ENCODE peak calls at places on chromosome 12, in eight cellular contexts. One of them, this sample, is unnamed.

GRCh38 chr12:46303039-46303666 is 34.3 kb upstream of the SLC38A1 start:
- DNase-seq in PC-3: peak; percentile 60
- DNase-seq in endothelial cell of umbilical vein: peak; percentile 35
- DNase-seq in WERI-Rb-1: peak; percentile 41
- DNase-seq in fibroblast of lung: peak; percentile 57
- DNase-seq in astrocyte: peak; percentile 8
- DNase-seq in left ventricle myocardium inferior: no peak
- DNase-seq in CD8-positive, alpha-beta memory T cell: peak; percentile 18
- DNase-seq in this sample: no peak

GRCh38 chr12:79415754-79416435 is 274.9 kb downstream of the PAWR start:
- DNase-seq in PC-3: peak; percentile 91
- DNase-seq in endothelial cell of umbilical vein: no peak
- DNase-seq in WERI-Rb-1: no peak
- DNase-seq in fibroblast of lung: peak; percentile 42
- DNase-seq in astrocyte: peak; percentile 70
- DNase-seq in left ventricle myocardium inferior: no peak
- DNase-seq in CD8-positive, alpha-beta memory T cell: no peak
- DNase-seq in this sample: peak; percentile 10

GRCh38 chr12:6273931-6274687 is 36.4 kb upstream of the PLEKHG6 start:
- DNase-seq in PC-3: peak; percentile 61
- DNase-seq in endothelial cell of umbilical vein: peak; percentile 93
- DNase-seq in WERI-Rb-1: no peak
- DNase-seq in fibroblast of lung: no peak
- DNase-seq in astrocyte: no peak
- DNase-seq in left ventricle myocardium inferior: no peak
- DNase-seq in CD8-positive, alpha-beta memory T cell: no peak
- DNase-seq in this sample: no peak

GRCh38 chr12:7994731-7995205 is 37.7 kb upstream of the FOXJ2 start:
- DNase-seq in PC-3: peak; percentile 89
- DNase-seq in endothelial cell of umbilical vein: no peak
- DNase-seq in WERI-Rb-1: no peak
- DNase-seq in fibroblast of lung: peak; percentile 95
- DNase-seq in astrocyte: peak; percentile 95
- DNase-seq in left ventricle myocardium inferior: no peak
- DNase-seq in CD8-positive, alpha-beta memory T cell: no peak
- DNase-seq in this sample: peak; percentile 45

GRCh38 chr12:89571481-89572190 is 45.8 kb upstream of the POC1B start:
- DNase-seq in PC-3: no peak
- DNase-seq in endothelial cell of umbilical vein: no peak
- DNase-seq in WERI-Rb-1: no peak
- DNase-seq in fibroblast of lung: peak; percentile 69
- DNase-seq in astrocyte: peak; percentile 22
- DNase-seq in left ventricle myocardium inferior: no peak
- DNase-seq in CD8-positive, alpha-beta memory T cell: no peak
- DNase-seq in this sample: peak; percentile 60

GRCh38 chr12:116861331-116861730 is 19.9 kb downstream of the HRK start:
- DNase-seq in PC-3: peak; percentile 54
- DNase-seq in endothelial cell of umbilical vein: no peak
- DNase-seq in WERI-Rb-1: no peak
- DNase-seq in fibroblast of lung: peak; percentile 57
- DNase-seq in astrocyte: peak; percentile 72
- DNase-seq in left ventricle myocardium inferior: peak; percentile 52
- DNase-seq in CD8-positive, alpha-beta memory T cell: no peak
- DNase-seq in this sample: peak; percentile 74

GRCh38 chr12:93880853-93881522 is 203.8 kb downstream of the CRADD start:
- DNase-seq in PC-3: no peak
- DNase-seq in endothelial cell of umbilical vein: no peak
- DNase-seq in WERI-Rb-1: no peak
- DNase-seq in fibroblast of lung: no peak
- DNase-seq in astrocyte: no peak
- DNase-seq in left ventricle myocardium inferior: no peak
- DNase-seq in CD8-positive, alpha-beta memory T cell: no peak
- DNase-seq in this sample: no peak

GRCh38 chr12:58757422-58757821 is 162.9 kb downstream of the LRIG3 start:
- DNase-seq in PC-3: peak; percentile 9
- DNase-seq in endothelial cell of umbilical vein: peak; percentile 89
- DNase-seq in WERI-Rb-1: no peak
- DNase-seq in fibroblast of lung: peak; percentile 92
- DNase-seq in astrocyte: peak; percentile 96
- DNase-seq in left ventricle myocardium inferior: no peak
- DNase-seq in CD8-positive, alpha-beta memory T cell: no peak
- DNase-seq in this sample: peak; percentile 33

GRCh38 chr12:9940370-9940769 is 8.2 kb upstream of the CLEC2A start:
- DNase-seq in PC-3: peak; percentile 35
- DNase-seq in endothelial cell of umbilical vein: peak; percentile 37
- DNase-seq in WERI-Rb-1: no peak
- DNase-seq in fibroblast of lung: peak; percentile 17
- DNase-seq in astrocyte: no peak
- DNase-seq in left ventricle myocardium inferior: no peak
- DNase-seq in CD8-positive, alpha-beta memory T cell: no peak
- DNase-seq in this sample: no peak

GRCh38 chr12:132736913-132737312 is 24.7 kb downstream of the ANKLE2 start:
- DNase-seq in PC-3: no peak
- DNase-seq in endothelial cell of umbilical vein: no peak
- DNase-seq in WERI-Rb-1: no peak
- DNase-seq in fibroblast of lung: no peak
- DNase-seq in astrocyte: no peak
- DNase-seq in left ventricle myocardium inferior: no peak
- DNase-seq in CD8-positive, alpha-beta memory T cell: no peak
- DNase-seq in this sample: no peak

GRCh38 chr12:132739600-132740312 is 21.9 kb downstream of the ANKLE2 start:
- DNase-seq in PC-3: no peak
- DNase-seq in endothelial cell of umbilical vein: no peak
- DNase-seq in WERI-Rb-1: no peak
- DNase-seq in fibroblast of lung: no peak
- DNase-seq in astrocyte: no peak
- DNase-seq in left ventricle myocardium inferior: no peak
- DNase-seq in CD8-positive, alpha-beta memory T cell: no peak
- DNase-seq in this sample: no peak

GRCh38 chr12:132735496-132735895 is 24.9 kb downstream of the PGAM5 start:
- DNase-seq in PC-3: no peak
- DNase-seq in endothelial cell of umbilical vein: no peak
- DNase-seq in WERI-Rb-1: no peak
- DNase-seq in fibroblast of lung: no peak
- DNase-seq in astrocyte: no peak
- DNase-seq in left ventricle myocardium inferior: no peak
- DNase-seq in CD8-positive, alpha-beta memory T cell: no peak
- DNase-seq in this sample: no peak

GRCh38 chr12:132734206-132734605 is 23.6 kb downstream of the PGAM5 start:
- DNase-seq in PC-3: no peak
- DNase-seq in endothelial cell of umbilical vein: no peak
- DNase-seq in WERI-Rb-1: no peak
- DNase-seq in fibroblast of lung: no peak
- DNase-seq in astrocyte: no peak
- DNase-seq in left ventricle myocardium inferior: no peak
- DNase-seq in CD8-positive, alpha-beta memory T cell: no peak
- DNase-seq in this sample: no peak

DNA sequence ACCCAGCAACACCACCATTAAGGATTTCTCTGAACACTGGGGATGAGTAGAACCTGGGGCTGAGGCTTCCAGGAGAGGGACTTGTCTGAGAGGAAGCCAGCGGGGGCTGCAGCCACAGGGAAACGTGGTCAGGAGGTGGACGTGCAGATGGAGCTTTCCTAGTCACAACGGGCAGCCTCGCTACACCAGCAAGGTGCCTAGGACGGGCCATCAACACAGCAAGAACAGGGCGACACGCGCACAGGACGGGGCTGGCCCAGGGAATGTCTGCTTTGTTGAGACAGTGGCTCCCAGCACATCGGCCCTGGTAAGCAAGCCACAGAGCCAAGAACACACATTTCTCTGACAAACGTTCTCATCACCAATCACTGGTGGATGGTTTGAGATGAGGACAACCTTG is 25.3 kb downstream of the ANKLE2 start:
- DNase-seq in PC-3: no peak
- DNase-seq in endothelial cell of umbilical vein: no peak
- DNase-seq in WERI-Rb-1: no peak
- DNase-seq in fibroblast of lung: no peak
- DNase-seq in astrocyte: no peak
- DNase-seq in left ventricle myocardium inferior: no peak
- DNase-seq in CD8-positive, alpha-beta memory T cell: no peak
- DNase-seq in this sample: no peak
- H3K36me3 ChIP-seq in PC-3: peaks cover 78% of the 10 kb centered on the region
- H3K36me3 ChIP-seq in endothelial cell of umbilical vein: peaks cover 64% of the 10 kb centered on the region
- H3K36me3 ChIP-seq in WERI-Rb-1: peaks cover 74% of the 10 kb centered on the region
- H3K36me3 ChIP-seq in fibroblast of lung: peaks cover 50% of the 10 kb centered on the region
- H3K36me3 ChIP-seq in astrocyte: peaks cover 66% of the 10 kb centered on the region
- H3K36me3 ChIP-seq in left ventricle myocardium inferior: peaks cover 87% of the 10 kb centered on the region
- H3K36me3 ChIP-seq in CD8-positive, alpha-beta memory T cell: peaks cover 62% of the 10 kb centered on the region
- H3K36me3 ChIP-seq in this sample: peaks cover 83% of the 10 kb centered on the region

GRCh38 chr12:19778111-19778688 is 338.9 kb downstream of the AEBP2 start:
- DNase-seq in PC-3: no peak
- DNase-seq in endothelial cell of umbilical vein: peak; percentile 75
- DNase-seq in WERI-Rb-1: no peak
- DNase-seq in fibroblast of lung: peak; percentile 34
- DNase-seq in astrocyte: peak; percentile 57
- DNase-seq in left ventricle myocardium inferior: no peak
- DNase-seq in CD8-positive, alpha-beta memory T cell: no peak
- DNase-seq in this sample: no peak

GRCh38 chr12:19775241-19775640 is 335.9 kb downstream of the AEBP2 start:
- DNase-seq in PC-3: no peak
- DNase-seq in endothelial cell of umbilical vein: no peak
- DNase-seq in WERI-Rb-1: no peak
- DNase-seq in fibroblast of lung: no peak
- DNase-seq in astrocyte: no peak
- DNase-seq in left ventricle myocardium inferior: no peak
- DNase-seq in CD8-positive, alpha-beta memory T cell: no peak
- DNase-seq in this sample: no peak

GRCh38 chr12:19779393-19780056 is 340.2 kb downstream of the AEBP2 start:
- DNase-seq in PC-3: no peak
- DNase-seq in endothelial cell of umbilical vein: no peak
- DNase-seq in WERI-Rb-1: no peak
- DNase-seq in fibroblast of lung: no peak
- DNase-seq in astrocyte: peak; percentile 46
- DNase-seq in left ventricle myocardium inferior: peak; percentile 36
- DNase-seq in CD8-positive, alpha-beta memory T cell: no peak
- DNase-seq in this sample: no peak

GRCh38 chr12:19780460-19780859 is 341.2 kb downstream of the AEBP2 start:
- DNase-seq in PC-3: no peak
- DNase-seq in endothelial cell of umbilical vein: no peak
- DNase-seq in WERI-Rb-1: no peak
- DNase-seq in fibroblast of lung: no peak
- DNase-seq in astrocyte: no peak
- DNase-seq in left ventricle myocardium inferior: no peak
- DNase-seq in CD8-positive, alpha-beta memory T cell: no peak
- DNase-seq in this sample: no peak

GRCh38 chr12:19778822-19779221 is 339.5 kb downstream of the AEBP2 start:
- DNase-seq in PC-3: no peak
- DNase-seq in endothelial cell of umbilical vein: peak; percentile 47
- DNase-seq in WERI-Rb-1: no peak
- DNase-seq in fibroblast of lung: no peak
- DNase-seq in astrocyte: no peak
- DNase-seq in left ventricle myocardium inferior: no peak
- DNase-seq in CD8-positive, alpha-beta memory T cell: no peak
- DNase-seq in this sample: no peak
- H3K4me3 ChIP-seq in PC-3: no peak overlapping the region
- H3K4me3 ChIP-seq in endothelial cell of umbilical vein: no peak overlapping the region
- H3K4me3 ChIP-seq in WERI-Rb-1: no peak overlapping the region
- H3K4me3 ChIP-seq in fibroblast of lung: no peak overlapping the region
- H3K4me3 ChIP-seq in astrocyte: no peak overlapping the region
- H3K4me3 ChIP-seq in left ventricle myocardium inferior: peak overlapping the region; percentile 22
- H3K4me3 ChIP-seq in CD8-positive, alpha-beta memory T cell: no peak overlapping the region
- H3K4me3 ChIP-seq in this sample: no peak overlapping the region

GRCh38 chr12:3246253-3246652 is 169.1 kb downstream of the TSPAN9 start:
- DNase-seq in PC-3: no peak
- DNase-seq in endothelial cell of umbilical vein: peak; percentile 7
- DNase-seq in WERI-Rb-1: no peak
- DNase-seq in fibroblast of lung: no peak
- DNase-seq in astrocyte: no peak
- DNase-seq in left ventricle myocardium inferior: no peak
- DNase-seq in CD8-positive, alpha-beta memory T cell: no peak
- DNase-seq in this sample: no peak
- H3K9me3 ChIP-seq in PC-3: no peaks in the 10 kb centered on the region
- H3K9me3 ChIP-seq in endothelial cell of umbilical vein: no peaks in the 10 kb centered on the region
- H3K9me3 ChIP-seq in WERI-Rb-1: peaks cover 5% of the 10 kb centered on the region
- H3K9me3 ChIP-seq in fibroblast of lung: no peaks in the 10 kb centered on the region
- H3K9me3 ChIP-seq in astrocyte: no peaks in the 10 kb centered on the region
- H3K9me3 ChIP-seq in left ventricle myocardium inferior: no peaks in the 10 kb centered on the region
- H3K9me3 ChIP-seq in CD8-positive, alpha-beta memory T cell: no peaks in the 10 kb centered on the region
- H3K9me3 ChIP-seq in this sample: no peaks in the 10 kb centered on the region

GRCh38 chr12:124968656-124969055 is 20.3 kb downstream of the DHX37 start:
- DNase-seq in PC-3: no peak
- DNase-seq in endothelial cell of umbilical vein: no peak
- DNase-seq in WERI-Rb-1: no peak
- DNase-seq in fibroblast of lung: no peak
- DNase-seq in astrocyte: no peak
- DNase-seq in left ventricle myocardium inferior: no peak
- DNase-seq in CD8-positive, alpha-beta memory T cell: no peak
- DNase-seq in this sample: no peak
- H3K36me3 ChIP-seq in PC-3: peaks cover 60% of the 10 kb centered on the region
- H3K36me3 ChIP-seq in endothelial cell of umbilical vein: peaks cover 55% of the 10 kb centered on the region
- H3K36me3 ChIP-seq in WERI-Rb-1: peaks cover 25% of the 10 kb centered on the region
- H3K36me3 ChIP-seq in fibroblast of lung: peaks cover 26% of the 10 kb centered on the region
- H3K36me3 ChIP-seq in astrocyte: peaks cover 12% of the 10 kb centered on the region
- H3K36me3 ChIP-seq in left ventricle myocardium inferior: peaks cover 95% of the 10 kb centered on the region
- H3K36me3 ChIP-seq in CD8-positive, alpha-beta memory T cell: peaks cover 10% of the 10 kb centered on the region
- H3K36me3 ChIP-seq in this sample: peaks cover 22% of the 10 kb centered on the region

GRCh38 chr12:62627181-62627580 is 160.6 kb downstream of the MON2 start:
- DNase-seq in PC-3: no peak
- DNase-seq in endothelial cell of umbilical vein: no peak
- DNase-seq in WERI-Rb-1: peak; percentile 10
- DNase-seq in fibroblast of lung: no peak
- DNase-seq in astrocyte: no peak
- DNase-seq in left ventricle myocardium inferior: no peak
- DNase-seq in CD8-positive, alpha-beta memory T cell: no peak
- DNase-seq in this sample: no peak

GRCh38 chr12:62629413-62629812 is 162.8 kb downstream of the MON2 start:
- DNase-seq in PC-3: no peak
- DNase-seq in endothelial cell of umbilical vein: no peak
- DNase-seq in WERI-Rb-1: no peak
- DNase-seq in fibroblast of lung: no peak
- DNase-seq in astrocyte: no peak
- DNase-seq in left ventricle myocardium inferior: no peak
- DNase-seq in CD8-positive, alpha-beta memory T cell: no peak
- DNase-seq in this sample: no peak

GRCh38 chr12:62632521-62632920 is 165.9 kb downstream of the MON2 start:
- DNase-seq in PC-3: no peak
- DNase-seq in endothelial cell of umbilical vein: peak; percentile 8
- DNase-seq in WERI-Rb-1: peak; percentile 10
- DNase-seq in fibroblast of lung: peak; percentile 14
- DNase-seq in astrocyte: peak; percentile 25
- DNase-seq in left ventricle myocardium inferior: peak; percentile 61
- DNase-seq in CD8-positive, alpha-beta memory T cell: no peak
- DNase-seq in this sample: peak; percentile 83

GRCh38 chr12:62631531-62632520 is 165.2 kb downstream of the MON2 start:
- DNase-seq in PC-3: no peak
- DNase-seq in endothelial cell of umbilical vein: peak; percentile 68
- DNase-seq in WERI-Rb-1: peak; percentile 55
- DNase-seq in fibroblast of lung: peak; percentile 73
- DNase-seq in astrocyte: peak; percentile 88
- DNase-seq in left ventricle myocardium inferior: peak; percentile 71
- DNase-seq in CD8-positive, alpha-beta memory T cell: no peak
- DNase-seq in this sample: peak; percentile 89

GRCh38 chr12:62629971-62630739 is 163.5 kb downstream of the MON2 start:
- DNase-seq in PC-3: no peak
- DNase-seq in endothelial cell of umbilical vein: no peak
- DNase-seq in WERI-Rb-1: no peak
- DNase-seq in fibroblast of lung: no peak
- DNase-seq in astrocyte: no peak
- DNase-seq in left ventricle myocardium inferior: no peak
- DNase-seq in CD8-positive, alpha-beta memory T cell: no peak
- DNase-seq in this sample: no peak
- H3K4me3 ChIP-seq in PC-3: no peak overlapping the region
- H3K4me3 ChIP-seq in endothelial cell of umbilical vein: no peak overlapping the region
- H3K4me3 ChIP-seq in WERI-Rb-1: no peak overlapping the region
- H3K4me3 ChIP-seq in fibroblast of lung: no peak overlapping the region
- H3K4me3 ChIP-seq in astrocyte: no peak overlapping the region
- H3K4me3 ChIP-seq in left ventricle myocardium inferior: no peak overlapping the region
- H3K4me3 ChIP-seq in CD8-positive, alpha-beta memory T cell: no peak overlapping the region
- H3K4me3 ChIP-seq in this sample: no peak overlapping the region

This sample was measured in MG63.